ENCODE peak calls at places on chromosomes 16 and 17, in six cellular contexts. D is CD8-positive, alpha-beta T cell; R is tibial nerve; J is naive thymus-derived CD4-positive, alpha-beta T cell; Z is transverse colon; N is IMR-90. L is an unnamed sample. For H3K4me1 and H3K9me3, the result is how much of the 10 kb centered on the place peaks cover.

GRCh38 chr17:48791128-48792032 is 25.6 kb downstream of the TTLL6 start:
- DNase-seq in D (peak), R (peak), J (no peak), Z (peak), N (peak), L (peak)

GRCh38 chr16:71489122-71489521 is at the start of gene ZNF19:
- DNase-seq in D (no peak), R (no peak), J (no peak), Z (no peak), N (no peak), L (no peak)

GRCh38 chr16:766820-767640 is 6.5 kb downstream of the MSLN start:
- DNase-seq in D (no peak), R (no peak), J (no peak), Z (no peak), N (no peak), L (no peak)

GRCh38 chr16:70520612-70521297 is 2.6 kb downstream of the COG4 start:
- DNase-seq in D (no peak), R (no peak), J (no peak), Z (no peak), N (peak), L (no peak)

GRCh38 chr17:72592242-72592966 is 471.6 kb downstream of the SOX9 start:
- DNase-seq in D (peak), R (peak), J (peak), Z (peak), N (peak), L (peak)

GRCh38 chr16:708959-709358 is 3.4 kb upstream of the FBXL16 start:
- DNase-seq in D (no peak), R (no peak), J (no peak), Z (no peak), N (no peak), L (no peak)

GRCh38 chr17:74241434-74241833 is 28.1 kb downstream of the TTYH2 start:
- DNase-seq in D (no peak), R (no peak), J (no peak), Z (no peak), N (no peak), L (no peak)

GRCh38 chr16:68335175-68335574 is 24.4 kb downstream of the PRMT7 start:
- DNase-seq in D (no peak), R (no peak), J (no peak), Z (no peak), N (peak), L (no peak)

GRCh38 chr17:68053237-68054030 is 17.9 kb downstream of the KPNA2 start:
- DNase-seq in D (no peak), R (no peak), J (no peak), Z (no peak), N (peak), L (peak)

GRCh38 chr17:17239832-17240231 is 2.9 kb upstream of the FLCN start:
- DNase-seq in D (no peak), R (no peak), J (no peak), Z (no peak), N (no peak), L (no peak)

GRCh38 chr17:42871647-42872046 is 20.6 kb downstream of the AOC3 start:
- DNase-seq in D (no peak), R (no peak), J (no peak), Z (no peak), N (no peak), L (no peak)
- H3K4me1 ChIP-seq in D (under half), R (under half), J (under half), Z (under half), N (under half), L (under half)

GRCh38 chr16:35711958-35712357 is 2252.5 kb downstream of the TP53TG3F start:
- DNase-seq in D (no peak), R (no peak), J (no peak), Z (no peak), N (no peak), L (no peak)
- H3K9me3 ChIP-seq in D (under half), R (half or more), J (under half), Z (under half), N (under half), L (under half)

GRCh38 chr16:81719993-81720392 is 59.1 kb upstream of the PLCG2 start:
- DNase-seq in D (no peak), R (no peak), J (no peak), Z (no peak), N (no peak), L (no peak)
- H3K4me1 ChIP-seq in D (under half), R (under half), J (under half), Z (under half), N (under half), L (under half)

GRCh38 chr16:35176449-35176848 is 1717.0 kb downstream of the TP53TG3F start:
- DNase-seq in D (no peak), R (no peak), J (no peak), Z (no peak), N (no peak), L (no peak)

GRCh38 chr16:35171106-35171505 is 1711.7 kb downstream of the TP53TG3F start:
- DNase-seq in D (no peak), R (no peak), J (no peak), Z (no peak), N (no peak), L (no peak)

GRCh38 chr16:35170610-35171009 is 1711.2 kb downstream of the TP53TG3F start:
- DNase-seq in D (no peak), R (no peak), J (no peak), Z (no peak), N (no peak), L (no peak)

GRCh38 chr16:35173295-35173694 is 1713.9 kb downstream of the TP53TG3F start:
- DNase-seq in D (no peak), R (no peak), J (no peak), Z (no peak), N (no peak), L (no peak)

DNA sequence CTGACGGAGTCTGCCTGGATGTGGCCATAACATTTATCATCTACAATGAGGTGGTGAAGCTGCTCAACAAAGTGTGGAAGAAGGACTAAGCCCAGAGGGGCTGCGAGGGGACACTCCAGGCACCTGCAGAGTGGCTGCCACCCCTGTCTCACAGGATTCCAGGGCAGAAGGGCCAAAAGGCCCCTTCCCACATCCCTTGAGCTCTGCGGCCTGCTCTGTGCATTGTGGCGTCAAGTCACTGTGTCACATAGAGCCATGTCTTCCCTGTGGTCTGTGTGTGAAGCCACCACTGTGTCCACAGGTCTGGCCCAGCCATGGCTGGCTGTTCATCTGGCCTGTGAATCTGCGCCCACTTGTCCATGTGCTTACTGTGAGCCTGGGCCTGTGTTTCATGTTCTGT is 1714.6 kb downstream of the TP53TG3F start:
- DNase-seq in D (no peak), R (no peak), J (no peak), Z (no peak), N (no peak), L (no peak)
- H3K9me3 ChIP-seq in D (under half), R (under half), J (under half), Z (under half), N (under half), L (under half)

GRCh38 chr16:58125781-58126335 is 3.3 kb downstream of the CFAP20 start:
- DNase-seq in D (no peak), R (no peak), J (no peak), Z (no peak), N (no peak), L (no peak)
- H3K4me1 ChIP-seq in D (under half), R (half or more), J (under half), Z (half or more), N (under half), L (under half)

DNA sequence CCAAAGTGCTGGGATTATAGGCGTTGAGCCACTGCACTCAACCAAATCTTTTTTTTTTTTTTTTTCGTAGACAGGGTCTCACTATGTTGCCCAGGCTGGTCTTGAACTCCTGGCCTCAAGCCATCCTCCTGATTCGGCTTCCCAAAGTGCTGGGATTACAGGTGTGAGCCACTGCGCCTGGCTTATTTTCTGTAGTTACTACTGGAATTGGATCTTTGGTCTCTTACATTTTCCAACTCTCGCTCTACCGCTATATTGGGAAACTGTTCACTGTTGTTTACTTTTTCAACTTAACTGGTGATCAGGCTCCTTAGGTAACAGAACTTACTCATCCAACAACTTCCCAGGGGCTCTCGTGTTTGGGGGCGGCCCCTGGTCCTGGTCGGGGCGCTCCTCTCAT is 14.1 kb downstream of the ZNF200 start:
- DNase-seq in D (no peak), R (no peak), J (no peak), Z (no peak), N (no peak), L (no peak)
- H3K9me3 ChIP-seq in D (under half), R (half or more), J (under half), Z (under half), N (under half), L (under half)